ENCODE peak calls at places on chromosome 1, in ten cellular contexts. One of them, this sample, is unnamed.

GRCh38 chr1:21267191-21268077 is 22.8 kb downstream of the ECE1 start:
- DNase-seq in left cardiac atrium: no peak
- DNase-seq in GM10248: no peak
- DNase-seq in stimulated activated CD8-positive, alpha-beta memory T cell treated with anti-CD3 and anti-CD28 coated beads, Interleukin-15, amount 100 ng/mL, for 1 hour: no peak
- DNase-seq in epithelial cell of esophagus: no peak
- DNase-seq in naive thymus-derived CD4-positive, alpha-beta T cell: no peak
- DNase-seq in NCI-H460: no peak
- DNase-seq in activated CD4-positive, alpha-beta T cell treated with anti-CD3 and anti-CD28 coated beads, Interleukin-2, amount 50 U/mL, for 4 hours: no peak
- DNase-seq in naive B cell: no peak
- DNase-seq in AG08396: no peak
- DNase-seq in this sample: no peak

GRCh38 chr1:154342836-154343472 is 17.6 kb downstream of the ATP8B2 start:
- DNase-seq in activated CD4-positive, alpha-beta T cell treated with anti-CD3 and anti-CD28 coated beads, Interleukin-2, amount 50 U/mL, for 4 hours: peak
- DNase-seq in epithelial cell of esophagus: no peak
- DNase-seq in NCI-H460: no peak
- DNase-seq in naive thymus-derived CD4-positive, alpha-beta T cell: peak
- DNase-seq in left cardiac atrium: peak
- DNase-seq in GM10248: no peak
- DNase-seq in stimulated activated CD8-positive, alpha-beta memory T cell treated with anti-CD3 and anti-CD28 coated beads, Interleukin-15, amount 100 ng/mL, for 1 hour: no peak
- DNase-seq in AG08396: no peak
- DNase-seq in naive B cell: no peak
- DNase-seq in this sample: peak

GRCh38 chr1:46302091-46303037 is 1.1 kb downstream of the LRRC41 start:
- DNase-seq in NCI-H460: peak
- DNase-seq in activated CD4-positive, alpha-beta T cell treated with anti-CD3 and anti-CD28 coated beads, Interleukin-2, amount 50 U/mL, for 4 hours: peak
- DNase-seq in AG08396: peak
- DNase-seq in GM10248: peak
- DNase-seq in left cardiac atrium: peak
- DNase-seq in stimulated activated CD8-positive, alpha-beta memory T cell treated with anti-CD3 and anti-CD28 coated beads, Interleukin-15, amount 100 ng/mL, for 1 hour: peak
- DNase-seq in naive B cell: peak
- DNase-seq in naive thymus-derived CD4-positive, alpha-beta T cell: peak
- DNase-seq in epithelial cell of esophagus: peak
- DNase-seq in this sample: peak

GRCh38 chr1:91651671-91652071 is 151.0 kb downstream of the CDC7 start:
- DNase-seq in epithelial cell of esophagus: no peak
- DNase-seq in activated CD4-positive, alpha-beta T cell treated with anti-CD3 and anti-CD28 coated beads, Interleukin-2, amount 50 U/mL, for 4 hours: no peak
- DNase-seq in GM10248: no peak
- DNase-seq in left cardiac atrium: peak
- DNase-seq in AG08396: peak
- DNase-seq in naive thymus-derived CD4-positive, alpha-beta T cell: no peak
- DNase-seq in stimulated activated CD8-positive, alpha-beta memory T cell treated with anti-CD3 and anti-CD28 coated beads, Interleukin-15, amount 100 ng/mL, for 1 hour: no peak
- DNase-seq in naive B cell: no peak
- DNase-seq in NCI-H460: no peak
- DNase-seq in this sample: no peak

GRCh38 chr1:157566484-157567300 is 14.4 kb upstream of the FCRL5 start:
- DNase-seq in NCI-H460: no peak
- DNase-seq in AG08396: no peak
- DNase-seq in stimulated activated CD8-positive, alpha-beta memory T cell treated with anti-CD3 and anti-CD28 coated beads, Interleukin-15, amount 100 ng/mL, for 1 hour: no peak
- DNase-seq in epithelial cell of esophagus: no peak
- DNase-seq in GM10248: peak
- DNase-seq in naive B cell: peak
- DNase-seq in naive thymus-derived CD4-positive, alpha-beta T cell: no peak
- DNase-seq in activated CD4-positive, alpha-beta T cell treated with anti-CD3 and anti-CD28 coated beads, Interleukin-2, amount 50 U/mL, for 4 hours: no peak
- DNase-seq in left cardiac atrium: no peak
- DNase-seq in this sample: no peak

GRCh38 chr1:240803151-240803550 is 191.2 kb upstream of the GREM2 start:
- DNase-seq in naive B cell: no peak
- DNase-seq in NCI-H460: no peak
- DNase-seq in left cardiac atrium: no peak
- DNase-seq in epithelial cell of esophagus: peak
- DNase-seq in stimulated activated CD8-positive, alpha-beta memory T cell treated with anti-CD3 and anti-CD28 coated beads, Interleukin-15, amount 100 ng/mL, for 1 hour: no peak
- DNase-seq in AG08396: peak
- DNase-seq in naive thymus-derived CD4-positive, alpha-beta T cell: no peak
- DNase-seq in GM10248: no peak
- DNase-seq in activated CD4-positive, alpha-beta T cell treated with anti-CD3 and anti-CD28 coated beads, Interleukin-2, amount 50 U/mL, for 4 hours: no peak
- DNase-seq in this sample: no peak

GRCh38 chr1:232440325-232441059 is 189.4 kb downstream of the SIPA1L2 start:
- DNase-seq in naive B cell: no peak
- DNase-seq in stimulated activated CD8-positive, alpha-beta memory T cell treated with anti-CD3 and anti-CD28 coated beads, Interleukin-15, amount 100 ng/mL, for 1 hour: no peak
- DNase-seq in naive thymus-derived CD4-positive, alpha-beta T cell: no peak
- DNase-seq in NCI-H460: no peak
- DNase-seq in GM10248: no peak
- DNase-seq in left cardiac atrium: no peak
- DNase-seq in AG08396: no peak
- DNase-seq in activated CD4-positive, alpha-beta T cell treated with anti-CD3 and anti-CD28 coated beads, Interleukin-2, amount 50 U/mL, for 4 hours: no peak
- DNase-seq in epithelial cell of esophagus: peak
- DNase-seq in this sample: no peak

GRCh38 chr1:107936498-107937481 is 28.2 kb downstream of the VAV3 start:
- DNase-seq in epithelial cell of esophagus: peak
- DNase-seq in naive B cell: no peak
- DNase-seq in GM10248: peak
- DNase-seq in NCI-H460: no peak
- DNase-seq in stimulated activated CD8-positive, alpha-beta memory T cell treated with anti-CD3 and anti-CD28 coated beads, Interleukin-15, amount 100 ng/mL, for 1 hour: no peak
- DNase-seq in naive thymus-derived CD4-positive, alpha-beta T cell: peak
- DNase-seq in AG08396: peak
- DNase-seq in activated CD4-positive, alpha-beta T cell treated with anti-CD3 and anti-CD28 coated beads, Interleukin-2, amount 50 U/mL, for 4 hours: no peak
- DNase-seq in left cardiac atrium: peak
- DNase-seq in this sample: peak

GRCh38 chr1:63668298-63668697 is 75.1 kb downstream of the PGM1 start:
- DNase-seq in epithelial cell of esophagus: peak
- DNase-seq in naive B cell: no peak
- DNase-seq in left cardiac atrium: no peak
- DNase-seq in NCI-H460: no peak
- DNase-seq in AG08396: no peak
- DNase-seq in activated CD4-positive, alpha-beta T cell treated with anti-CD3 and anti-CD28 coated beads, Interleukin-2, amount 50 U/mL, for 4 hours: no peak
- DNase-seq in naive thymus-derived CD4-positive, alpha-beta T cell: no peak
- DNase-seq in stimulated activated CD8-positive, alpha-beta memory T cell treated with anti-CD3 and anti-CD28 coated beads, Interleukin-15, amount 100 ng/mL, for 1 hour: no peak
- DNase-seq in GM10248: no peak
- DNase-seq in this sample: no peak

GRCh38 chr1:246197076-246197475 is 310.0 kb downstream of the SMYD3 start:
- DNase-seq in stimulated activated CD8-positive, alpha-beta memory T cell treated with anti-CD3 and anti-CD28 coated beads, Interleukin-15, amount 100 ng/mL, for 1 hour: no peak
- DNase-seq in activated CD4-positive, alpha-beta T cell treated with anti-CD3 and anti-CD28 coated beads, Interleukin-2, amount 50 U/mL, for 4 hours: no peak
- DNase-seq in AG08396: no peak
- DNase-seq in GM10248: no peak
- DNase-seq in NCI-H460: no peak
- DNase-seq in left cardiac atrium: no peak
- DNase-seq in naive B cell: no peak
- DNase-seq in epithelial cell of esophagus: no peak
- DNase-seq in naive thymus-derived CD4-positive, alpha-beta T cell: no peak
- DNase-seq in this sample: no peak

GRCh38 chr1:245292571-245292970 is 137.8 kb downstream of the KIF26B start:
- DNase-seq in activated CD4-positive, alpha-beta T cell treated with anti-CD3 and anti-CD28 coated beads, Interleukin-2, amount 50 U/mL, for 4 hours: no peak
- DNase-seq in naive thymus-derived CD4-positive, alpha-beta T cell: no peak
- DNase-seq in naive B cell: no peak
- DNase-seq in AG08396: no peak
- DNase-seq in left cardiac atrium: no peak
- DNase-seq in GM10248: no peak
- DNase-seq in epithelial cell of esophagus: no peak
- DNase-seq in NCI-H460: no peak
- DNase-seq in stimulated activated CD8-positive, alpha-beta memory T cell treated with anti-CD3 and anti-CD28 coated beads, Interleukin-15, amount 100 ng/mL, for 1 hour: no peak
- DNase-seq in this sample: no peak

GRCh38 chr1:184158911-184159701 is 107.6 kb downstream of the TSEN15 start:
- DNase-seq in epithelial cell of esophagus: peak
- DNase-seq in AG08396: no peak
- DNase-seq in NCI-H460: no peak
- DNase-seq in activated CD4-positive, alpha-beta T cell treated with anti-CD3 and anti-CD28 coated beads, Interleukin-2, amount 50 U/mL, for 4 hours: no peak
- DNase-seq in stimulated activated CD8-positive, alpha-beta memory T cell treated with anti-CD3 and anti-CD28 coated beads, Interleukin-15, amount 100 ng/mL, for 1 hour: no peak
- DNase-seq in GM10248: no peak
- DNase-seq in naive thymus-derived CD4-positive, alpha-beta T cell: no peak
- DNase-seq in naive B cell: no peak
- DNase-seq in left cardiac atrium: no peak
- DNase-seq in this sample: no peak

GRCh38 chr1:180956028-180956640 is 43.4 kb downstream of the KIAA1614 start:
- DNase-seq in naive B cell: no peak
- DNase-seq in left cardiac atrium: no peak
- DNase-seq in activated CD4-positive, alpha-beta T cell treated with anti-CD3 and anti-CD28 coated beads, Interleukin-2, amount 50 U/mL, for 4 hours: no peak
- DNase-seq in naive thymus-derived CD4-positive, alpha-beta T cell: no peak
- DNase-seq in epithelial cell of esophagus: no peak
- DNase-seq in stimulated activated CD8-positive, alpha-beta memory T cell treated with anti-CD3 and anti-CD28 coated beads, Interleukin-15, amount 100 ng/mL, for 1 hour: no peak
- DNase-seq in AG08396: no peak
- DNase-seq in GM10248: no peak
- DNase-seq in NCI-H460: no peak
- DNase-seq in this sample: no peak

GRCh38 chr1:175269151-175269550 is 76.6 kb upstream of the KIAA0040 start:
- DNase-seq in left cardiac atrium: no peak
- DNase-seq in activated CD4-positive, alpha-beta T cell treated with anti-CD3 and anti-CD28 coated beads, Interleukin-2, amount 50 U/mL, for 4 hours: no peak
- DNase-seq in naive B cell: no peak
- DNase-seq in naive thymus-derived CD4-positive, alpha-beta T cell: no peak
- DNase-seq in GM10248: no peak
- DNase-seq in AG08396: no peak
- DNase-seq in stimulated activated CD8-positive, alpha-beta memory T cell treated with anti-CD3 and anti-CD28 coated beads, Interleukin-15, amount 100 ng/mL, for 1 hour: no peak
- DNase-seq in epithelial cell of esophagus: peak
- DNase-seq in NCI-H460: no peak
- DNase-seq in this sample: no peak

GRCh38 chr1:43639990-43640794 is 9.8 kb upstream of the KDM4A start:
- DNase-seq in naive B cell: no peak
- DNase-seq in epithelial cell of esophagus: peak
- DNase-seq in left cardiac atrium: no peak
- DNase-seq in GM10248: no peak
- DNase-seq in AG08396: no peak
- DNase-seq in stimulated activated CD8-positive, alpha-beta memory T cell treated with anti-CD3 and anti-CD28 coated beads, Interleukin-15, amount 100 ng/mL, for 1 hour: no peak
- DNase-seq in NCI-H460: no peak
- DNase-seq in activated CD4-positive, alpha-beta T cell treated with anti-CD3 and anti-CD28 coated beads, Interleukin-2, amount 50 U/mL, for 4 hours: no peak
- DNase-seq in naive thymus-derived CD4-positive, alpha-beta T cell: no peak
- DNase-seq in this sample: no peak

GRCh38 chr1:22143065-22143514 is at the start of gene WNT4:
- DNase-seq in epithelial cell of esophagus: peak
- DNase-seq in naive B cell: no peak
- DNase-seq in activated CD4-positive, alpha-beta T cell treated with anti-CD3 and anti-CD28 coated beads, Interleukin-2, amount 50 U/mL, for 4 hours: no peak
- DNase-seq in GM10248: peak
- DNase-seq in NCI-H460: no peak
- DNase-seq in AG08396: peak
- DNase-seq in naive thymus-derived CD4-positive, alpha-beta T cell: peak
- DNase-seq in left cardiac atrium: no peak
- DNase-seq in stimulated activated CD8-positive, alpha-beta memory T cell treated with anti-CD3 and anti-CD28 coated beads, Interleukin-15, amount 100 ng/mL, for 1 hour: no peak
- DNase-seq in this sample: peak

GRCh38 chr1:3858231-3858981 is 1.1 kb downstream of the DFFB start:
- DNase-seq in stimulated activated CD8-positive, alpha-beta memory T cell treated with anti-CD3 and anti-CD28 coated beads, Interleukin-15, amount 100 ng/mL, for 1 hour: no peak
- DNase-seq in left cardiac atrium: no peak
- DNase-seq in activated CD4-positive, alpha-beta T cell treated with anti-CD3 and anti-CD28 coated beads, Interleukin-2, amount 50 U/mL, for 4 hours: no peak
- DNase-seq in GM10248: no peak
- DNase-seq in naive thymus-derived CD4-positive, alpha-beta T cell: no peak
- DNase-seq in NCI-H460: no peak
- DNase-seq in AG08396: peak
- DNase-seq in naive B cell: no peak
- DNase-seq in epithelial cell of esophagus: peak
- DNase-seq in this sample: peak

GRCh38 chr1:208276757-208277435 is 32.7 kb upstream of the PLXNA2 start:
- DNase-seq in AG08396: no peak
- DNase-seq in naive B cell: no peak
- DNase-seq in GM10248: no peak
- DNase-seq in left cardiac atrium: no peak
- DNase-seq in epithelial cell of esophagus: no peak
- DNase-seq in naive thymus-derived CD4-positive, alpha-beta T cell: no peak
- DNase-seq in NCI-H460: no peak
- DNase-seq in activated CD4-positive, alpha-beta T cell treated with anti-CD3 and anti-CD28 coated beads, Interleukin-2, amount 50 U/mL, for 4 hours: no peak
- DNase-seq in stimulated activated CD8-positive, alpha-beta memory T cell treated with anti-CD3 and anti-CD28 coated beads, Interleukin-15, amount 100 ng/mL, for 1 hour: no peak
- DNase-seq in this sample: no peak

GRCh38 chr1:16438516-16438915 is 1.3 kb upstream of the SPATA21 start:
- DNase-seq in naive thymus-derived CD4-positive, alpha-beta T cell: no peak
- DNase-seq in activated CD4-positive, alpha-beta T cell treated with anti-CD3 and anti-CD28 coated beads, Interleukin-2, amount 50 U/mL, for 4 hours: no peak
- DNase-seq in stimulated activated CD8-positive, alpha-beta memory T cell treated with anti-CD3 and anti-CD28 coated beads, Interleukin-15, amount 100 ng/mL, for 1 hour: no peak
- DNase-seq in epithelial cell of esophagus: no peak
- DNase-seq in GM10248: no peak
- DNase-seq in naive B cell: no peak
- DNase-seq in NCI-H460: no peak
- DNase-seq in AG08396: no peak
- DNase-seq in left cardiac atrium: no peak
- DNase-seq in this sample: no peak

GRCh38 chr1:117613969-117614865 is 8.4 kb downstream of the TENT5C start:
- DNase-seq in naive thymus-derived CD4-positive, alpha-beta T cell: no peak
- DNase-seq in AG08396: no peak
- DNase-seq in NCI-H460: no peak
- DNase-seq in activated CD4-positive, alpha-beta T cell treated with anti-CD3 and anti-CD28 coated beads, Interleukin-2, amount 50 U/mL, for 4 hours: no peak
- DNase-seq in stimulated activated CD8-positive, alpha-beta memory T cell treated with anti-CD3 and anti-CD28 coated beads, Interleukin-15, amount 100 ng/mL, for 1 hour: no peak
- DNase-seq in GM10248: no peak
- DNase-seq in left cardiac atrium: no peak
- DNase-seq in epithelial cell of esophagus: no peak
- DNase-seq in naive B cell: no peak
- DNase-seq in this sample: no peak

GRCh38 chr1:50852889-50853288 is 107.2 kb downstream of the FAF1 start:
- DNase-seq in AG08396: no peak
- DNase-seq in epithelial cell of esophagus: no peak
- DNase-seq in NCI-H460: no peak
- DNase-seq in left cardiac atrium: no peak
- DNase-seq in naive thymus-derived CD4-positive, alpha-beta T cell: no peak
- DNase-seq in naive B cell: no peak
- DNase-seq in activated CD4-positive, alpha-beta T cell treated with anti-CD3 and anti-CD28 coated beads, Interleukin-2, amount 50 U/mL, for 4 hours: no peak
- DNase-seq in stimulated activated CD8-positive, alpha-beta memory T cell treated with anti-CD3 and anti-CD28 coated beads, Interleukin-15, amount 100 ng/mL, for 1 hour: no peak
- DNase-seq in GM10248: no peak
- DNase-seq in this sample: no peak

GRCh38 chr1:38293530-38293929 is 246.9 kb upstream of the POU3F1 start:
- DNase-seq in naive B cell: no peak
- DNase-seq in epithelial cell of esophagus: no peak
- DNase-seq in activated CD4-positive, alpha-beta T cell treated with anti-CD3 and anti-CD28 coated beads, Interleukin-2, amount 50 U/mL, for 4 hours: no peak
- DNase-seq in naive thymus-derived CD4-positive, alpha-beta T cell: peak
- DNase-seq in left cardiac atrium: no peak
- DNase-seq in NCI-H460: no peak
- DNase-seq in AG08396: no peak
- DNase-seq in GM10248: no peak
- DNase-seq in stimulated activated CD8-positive, alpha-beta memory T cell treated with anti-CD3 and anti-CD28 coated beads, Interleukin-15, amount 100 ng/mL, for 1 hour: no peak
- DNase-seq in this sample: no peak

GRCh38 chr1:78009276-78009675 is 4.5 kb downstream of the DNAJB4 start:
- DNase-seq in epithelial cell of esophagus: no peak
- DNase-seq in GM10248: no peak
- DNase-seq in left cardiac atrium: no peak
- DNase-seq in stimulated activated CD8-positive, alpha-beta memory T cell treated with anti-CD3 and anti-CD28 coated beads, Interleukin-15, amount 100 ng/mL, for 1 hour: no peak
- DNase-seq in naive thymus-derived CD4-positive, alpha-beta T cell: no peak
- DNase-seq in AG08396: no peak
- DNase-seq in NCI-H460: no peak
- DNase-seq in activated CD4-positive, alpha-beta T cell treated with anti-CD3 and anti-CD28 coated beads, Interleukin-2, amount 50 U/mL, for 4 hours: no peak
- DNase-seq in naive B cell: no peak
- DNase-seq in this sample: no peak

GRCh38 chr1:4062992-4063391 is 162.9 kb upstream of the C1orf174 start:
- DNase-seq in epithelial cell of esophagus: no peak
- DNase-seq in stimulated activated CD8-positive, alpha-beta memory T cell treated with anti-CD3 and anti-CD28 coated beads, Interleukin-15, amount 100 ng/mL, for 1 hour: no peak
- DNase-seq in GM10248: no peak
- DNase-seq in naive thymus-derived CD4-positive, alpha-beta T cell: no peak
- DNase-seq in NCI-H460: no peak
- DNase-seq in left cardiac atrium: no peak
- DNase-seq in activated CD4-positive, alpha-beta T cell treated with anti-CD3 and anti-CD28 coated beads, Interleukin-2, amount 50 U/mL, for 4 hours: no peak
- DNase-seq in naive B cell: no peak
- DNase-seq in AG08396: no peak
- DNase-seq in this sample: no peak

GRCh38 chr1:66395202-66396061 is 138.5 kb upstream of the SGIP1 start:
- DNase-seq in stimulated activated CD8-positive, alpha-beta memory T cell treated with anti-CD3 and anti-CD28 coated beads, Interleukin-15, amount 100 ng/mL, for 1 hour: no peak
- DNase-seq in AG08396: no peak
- DNase-seq in NCI-H460: no peak
- DNase-seq in activated CD4-positive, alpha-beta T cell treated with anti-CD3 and anti-CD28 coated beads, Interleukin-2, amount 50 U/mL, for 4 hours: no peak
- DNase-seq in naive thymus-derived CD4-positive, alpha-beta T cell: no peak
- DNase-seq in GM10248: peak
- DNase-seq in naive B cell: no peak
- DNase-seq in left cardiac atrium: no peak
- DNase-seq in epithelial cell of esophagus: no peak
- DNase-seq in this sample: no peak

GRCh38 chr1:50438945-50439344 is 15.7 kb upstream of the DMRTA2 start:
- DNase-seq in NCI-H460: no peak
- DNase-seq in stimulated activated CD8-positive, alpha-beta memory T cell treated with anti-CD3 and anti-CD28 coated beads, Interleukin-15, amount 100 ng/mL, for 1 hour: no peak
- DNase-seq in epithelial cell of esophagus: peak
- DNase-seq in naive B cell: no peak
- DNase-seq in left cardiac atrium: no peak
- DNase-seq in naive thymus-derived CD4-positive, alpha-beta T cell: no peak
- DNase-seq in AG08396: peak
- DNase-seq in GM10248: no peak
- DNase-seq in activated CD4-positive, alpha-beta T cell treated with anti-CD3 and anti-CD28 coated beads, Interleukin-2, amount 50 U/mL, for 4 hours: no peak
- DNase-seq in this sample: no peak

GRCh38 chr1:15870421-15870820 is 22.9 kb downstream of the SPEN start:
- DNase-seq in NCI-H460: no peak
- DNase-seq in left cardiac atrium: no peak
- DNase-seq in AG08396: no peak
- DNase-seq in naive thymus-derived CD4-positive, alpha-beta T cell: no peak
- DNase-seq in activated CD4-positive, alpha-beta T cell treated with anti-CD3 and anti-CD28 coated beads, Interleukin-2, amount 50 U/mL, for 4 hours: no peak
- DNase-seq in stimulated activated CD8-positive, alpha-beta memory T cell treated with anti-CD3 and anti-CD28 coated beads, Interleukin-15, amount 100 ng/mL, for 1 hour: no peak
- DNase-seq in epithelial cell of esophagus: peak
- DNase-seq in naive B cell: no peak
- DNase-seq in GM10248: no peak
- DNase-seq in this sample: no peak

GRCh38 chr1:1531947-1532346 is 8.5 kb downstream of the TMEM240 start:
- DNase-seq in naive B cell: no peak
- DNase-seq in AG08396: no peak
- DNase-seq in GM10248: no peak
- DNase-seq in NCI-H460: no peak
- DNase-seq in naive thymus-derived CD4-positive, alpha-beta T cell: no peak
- DNase-seq in epithelial cell of esophagus: no peak
- DNase-seq in stimulated activated CD8-positive, alpha-beta memory T cell treated with anti-CD3 and anti-CD28 coated beads, Interleukin-15, amount 100 ng/mL, for 1 hour: no peak
- DNase-seq in left cardiac atrium: no peak
- DNase-seq in activated CD4-positive, alpha-beta T cell treated with anti-CD3 and anti-CD28 coated beads, Interleukin-2, amount 50 U/mL, for 4 hours: no peak
- DNase-seq in this sample: no peak